ENCODE peak calls at places on chromosome 20, in nine cellular contexts. L is IMR-90, X is HCT116, S is uterus, Q is GM12891, M is body of pancreas, E is prostate gland, C is lower leg skin, B is adrenal gland. H is an unnamed sample.

GRCh38 chr20:22003680-22004079 is 298.2 kb downstream of the PAX1 start:
- DNase-seq in M (no peak), Q (no peak), S (no peak), X (no peak), L (no peak), E (no peak), C (no peak), B (no peak), H (no peak)

GRCh38 chr20:59356662-59357061 is 56.3 kb downstream of the EDN3 start:
- DNase-seq in X (no peak), E (no peak), B (no peak), Q (no peak), L (no peak), M (no peak), C (no peak), S (no peak), H (no peak)

GRCh38 chr20:8421981-8422380 is 289.9 kb downstream of the PLCB1 start:
- DNase-seq in C (no peak), B (no peak), L (peak; percentile 51), E (no peak), Q (no peak), X (no peak), S (no peak), M (no peak), H (no peak)

GRCh38 chr20:5279661-5280060 is 37.1 kb downstream of the PROKR2 start:
- DNase-seq in C (no peak), B (no peak), E (no peak), X (no peak), S (no peak), L (no peak), M (no peak), Q (no peak), H (no peak)

GRCh38 chr20:36097331-36097730 is 57.2 kb upstream of the EPB41L1 start:
- DNase-seq in L (peak; percentile 52), E (no peak), M (no peak), B (no peak), C (no peak), Q (no peak), S (no peak), X (no peak), H (no peak)

GRCh38 chr20:47274449-47275108 is 81.9 kb downstream of the ZMYND8 start:
- DNase-seq in B (no peak), Q (peak; percentile 60), E (no peak), L (peak; percentile 97), C (peak; percentile 53), M (no peak), S (no peak), X (peak; percentile 67), H (peak; percentile 71)

GRCh38 chr20:45861157-45862075 is 4.0 kb downstream of the ZSWIM3 start:
- DNase-seq in E (no peak), X (no peak), C (no peak), L (no peak), M (no peak), S (no peak), B (no peak), Q (no peak), H (no peak)

GRCh38 chr20:59823030-59823423 is 110.4 kb downstream of the SYCP2 start:
- DNase-seq in C (peak; percentile 76), B (no peak), M (no peak), S (no peak), Q (no peak), L (no peak), X (no peak), E (no peak), H (no peak)

GRCh38 chr20:12077835-12078374 is 160.2 kb downstream of the BTBD3 start:
- DNase-seq in L (no peak), M (no peak), B (no peak), X (no peak), Q (no peak), C (no peak), S (peak; percentile 47), E (no peak), H (no peak)

GRCh38 chr20:43915209-43916072 is 789 bp downstream of the TOX2 start:
- DNase-seq in M (no peak), S (no peak), L (peak; percentile 23), E (no peak), Q (no peak), C (no peak), B (no peak), X (no peak), H (no peak)

GRCh38 chr20:47360207-47360488 is 3.6 kb upstream of the ZMYND8 start:
- DNase-seq in C (no peak), L (peak; percentile 64), M (peak; percentile 61), S (no peak), X (no peak), B (no peak), Q (no peak), E (peak; percentile 90), H (no peak)

GRCh38 chr20:36881888-36882287 is 6.0 kb downstream of the TLDC2 start:
- DNase-seq in L (no peak), S (no peak), X (no peak), C (no peak), Q (no peak), E (no peak), B (no peak), M (no peak), H (no peak)

GRCh38 chr20:63610581-63611435 is 16.1 kb downstream of the GMEB2 start:
- DNase-seq in M (no peak), S (no peak), C (no peak), X (no peak), Q (no peak), B (no peak), E (no peak), L (no peak), H (no peak)

GRCh38 chr20:45963059-45964011 is 8.7 kb downstream of the ZNF335 start:
- DNase-seq in E (no peak), Q (no peak), X (no peak), S (no peak), M (no peak), L (peak; percentile 33), B (no peak), C (peak; percentile 76), H (no peak)

GRCh38 chr20:50446351-50447101 is 63.7 kb upstream of the PTPN1 start:
- DNase-seq in Q (no peak), S (no peak), E (no peak), L (no peak), X (no peak), M (no peak), C (no peak), B (no peak), H (no peak)
- TF ChIP-seq POLR2A in Q (no peak), S (no peak), E (no peak), L (no peak), X (no peak), M (no peak), C (no peak), B (no peak), H (no peak)

DNA sequence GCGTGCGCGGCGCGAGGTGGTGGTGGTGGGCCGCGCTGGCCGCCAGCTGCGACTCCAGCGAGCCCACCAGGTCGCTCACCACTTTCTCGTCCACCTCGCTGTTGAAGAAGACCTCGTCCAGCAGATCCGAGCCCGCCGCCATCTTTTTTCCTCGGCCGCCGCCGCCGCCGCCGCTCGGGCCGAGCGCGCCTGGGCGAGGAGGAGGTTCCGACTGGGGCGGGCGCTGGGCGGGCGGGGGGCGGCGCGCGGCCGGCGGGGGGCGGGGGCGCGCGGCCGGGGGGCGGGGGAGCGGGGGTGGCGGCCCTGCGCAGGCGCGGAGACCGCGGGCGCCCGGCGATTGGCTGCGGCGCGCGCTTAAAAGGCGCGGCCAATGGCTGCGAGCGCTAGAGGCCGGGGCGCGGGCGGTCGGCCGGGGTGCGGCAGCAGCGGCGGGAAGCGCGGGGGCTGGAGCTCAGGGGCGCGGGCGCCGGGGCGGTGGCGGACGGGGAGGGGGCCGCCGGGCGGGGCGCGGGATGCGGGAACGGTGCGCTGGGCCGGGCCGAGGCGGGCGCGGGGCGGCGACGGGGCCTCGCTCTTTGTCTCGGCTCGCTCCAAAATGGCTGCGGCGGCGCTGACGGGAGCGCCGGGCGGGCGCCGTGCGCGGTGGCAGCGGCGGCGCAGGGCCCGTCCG is at the start of gene TAF4:
- DNase-seq in M (peak; percentile 81), X (no peak), L (peak; percentile 60), Q (peak; percentile 99), S (peak; percentile 80), E (peak; percentile 64), B (peak; percentile 79), C (peak; percentile 94), H (peak; percentile 92)
- TF ChIP-seq POLR2A in M (no peak), X (peak; percentile 89), L (peak; percentile 98), Q (peak; percentile 90), S (peak; percentile 93), E (peak; percentile 73), B (peak; percentile 97), C (no peak), H (peak; percentile 97)

GRCh38 chr20:41897708-41898107 is 279.5 kb upstream of the CHD6 start:
- DNase-seq in B (no peak), X (no peak), Q (no peak), L (no peak), E (no peak), S (no peak), M (no peak), C (no peak), H (no peak)
- TF ChIP-seq POLR2A in B (no peak), X (no peak), Q (no peak), L (no peak), E (no peak), S (no peak), M (no peak), C (no peak), H (no peak)

GRCh38 chr20:13219327-13220193 is 1.5 kb upstream of the ISM1 start:
- DNase-seq in B (no peak), Q (no peak), E (no peak), M (no peak), S (no peak), L (no peak), X (no peak), C (peak; percentile 96), H (no peak)

GRCh38 chr20:13220857-13221297 is at the start of gene ISM1:
- DNase-seq in Q (peak; percentile 41), L (no peak), M (peak; percentile 39), X (no peak), C (peak; percentile 88), E (no peak), S (peak; percentile 18), B (peak; percentile 27), H (no peak)

GRCh38 chr20:13221313-13221672 is 219 bp downstream of the ISM1 start:
- DNase-seq in S (no peak), C (no peak), X (no peak), M (no peak), Q (no peak), L (no peak), B (no peak), E (no peak), H (no peak)

GRCh38 chr20:13221673-13222318 is 722 bp downstream of the ISM1 start:
- DNase-seq in X (peak; percentile 13), S (peak; percentile 31), M (peak; percentile 61), E (peak; percentile 29), L (peak; percentile 43), Q (peak; percentile 70), C (peak; percentile 87), B (peak; percentile 55), H (no peak)

DNA sequence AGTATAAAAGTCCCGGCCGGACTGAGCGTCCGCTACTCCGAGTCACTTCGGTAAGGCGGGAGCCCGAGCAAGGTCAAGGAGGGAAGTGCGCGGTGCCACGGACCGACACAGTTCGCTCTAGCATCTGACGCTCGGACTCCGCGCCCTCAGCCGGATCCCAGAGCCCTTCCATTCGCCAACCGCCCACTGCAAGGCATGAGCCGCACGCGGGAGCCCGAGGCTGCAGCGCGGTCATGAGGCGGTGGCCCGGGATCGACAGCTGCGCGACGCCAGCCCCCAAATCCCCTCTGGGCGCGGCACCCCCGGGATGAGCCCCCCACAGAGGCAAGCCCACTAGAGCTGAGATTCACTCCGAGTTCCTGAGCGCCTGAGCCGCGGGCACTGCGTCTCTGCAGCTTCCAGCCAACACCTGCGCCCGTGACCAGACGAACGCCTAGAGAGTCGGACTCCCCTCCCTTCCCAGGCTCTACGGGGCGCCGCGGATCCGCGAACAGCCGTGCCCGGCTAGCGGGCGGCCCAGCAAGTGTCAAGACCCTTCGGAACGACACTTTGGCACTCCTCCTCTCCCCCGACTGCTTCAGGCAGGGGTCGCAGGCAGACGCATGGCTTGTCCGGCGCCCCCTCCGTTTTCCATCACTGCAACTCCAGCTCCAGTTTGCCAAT is 749 bp upstream of the ISM1 start:
- DNase-seq in M (peak; percentile 76), E (peak; percentile 20), B (peak; percentile 36), Q (peak; percentile 26), S (peak; percentile 44), X (no peak), L (peak; percentile 3), C (no peak), H (no peak)
- TF ChIP-seq POLR2A in M (peak; percentile 76), E (no peak), B (no peak), Q (no peak), S (no peak), X (no peak), L (no peak), C (no peak), H (no peak)